ENCODE peak calls at places on chromosomes 16 and 17, in six cellular contexts. W is cardiac muscle cell, X is breast epithelium, F is astrocyte of the spinal cord, Q is coronary artery, V is neural progenitor cell. H is an unnamed sample.

GRCh38 chr17:16250635-16251034 is 33.6 kb downstream of the PIGL start:
- DNase-seq in W (peak), X (no peak), F (peak), Q (no peak), V (no peak), H (peak)

GRCh38 chr17:34579017-34579946 is at the start of gene TMEM132E:
- DNase-seq in W (peak), X (peak), F (no peak), Q (no peak), V (peak), H (peak)

GRCh38 chr17:40121191-40121885 is 433 bp upstream of the MSL1 start:
- DNase-seq in W (peak), X (no peak), F (peak), Q (peak), V (peak), H (peak)

GRCh38 chr17:63826468-63827001 is 696 bp upstream of the PSMC5 start:
- DNase-seq in W (no peak), X (no peak), F (peak), Q (no peak), V (peak), H (peak)

GRCh38 chr16:181668-182021 is 1.4 kb downstream of the HBQ1 start:
- DNase-seq in W (peak), X (no peak), F (peak), Q (no peak), V (no peak), H (no peak)

GRCh38 chr17:54435966-54436365 is 464.7 kb upstream of the TOM1L1 start:
- DNase-seq in W (no peak), X (no peak), F (no peak), Q (no peak), V (no peak), H (no peak)

GRCh38 chr17:82320956-82321927 is 3.8 kb upstream of the CD7 start:
- DNase-seq in W (peak), X (no peak), F (no peak), Q (no peak), V (peak), H (peak)

GRCh38 chr16:47392114-47392513 is 68.7 kb downstream of the ITFG1 start:
- DNase-seq in W (peak), X (no peak), F (peak), Q (no peak), V (no peak), H (peak)

GRCh38 chr16:83734136-83734535 is 73.6 kb upstream of the HSBP1 start:
- DNase-seq in W (no peak), X (no peak), F (no peak), Q (no peak), V (no peak), H (no peak)

GRCh38 chr17:13735444-13735843 is 133.7 kb upstream of the HS3ST3A1 start:
- DNase-seq in W (peak), X (no peak), F (no peak), Q (no peak), V (peak), H (no peak)

GRCh38 chr16:74700206-74701040 is at the start of gene MLKL:
- DNase-seq in W (peak), X (no peak), F (no peak), Q (no peak), V (peak), H (peak)

GRCh38 chr17:41521574-41522261 is 3.0 kb upstream of the KRT15 start:
- DNase-seq in W (peak), X (peak), F (peak), Q (no peak), V (no peak), H (no peak)

GRCh38 chr16:4847774-4848587 is 700 bp downstream of the UBN1 start:
- DNase-seq in W (peak), X (peak), F (peak), Q (peak), V (peak), H (peak)

GRCh38 chr16:73183678-73184092 is 135.8 kb upstream of the ZFHX3 start:
- DNase-seq in W (peak), X (no peak), F (no peak), Q (no peak), V (no peak), H (no peak)

GRCh38 chr17:62605588-62605987 is 21.9 kb upstream of the MRC2 start:
- DNase-seq in W (no peak), X (no peak), F (no peak), Q (no peak), V (no peak), H (no peak)

GRCh38 chr17:62597920-62598319 is 29.6 kb upstream of the MRC2 start:
- DNase-seq in W (peak), X (no peak), F (no peak), Q (no peak), V (no peak), H (no peak)

GRCh38 chr17:62600805-62601204 is 26.7 kb upstream of the MRC2 start:
- DNase-seq in W (peak), X (no peak), F (no peak), Q (no peak), V (no peak), H (no peak)

GRCh38 chr17:62599964-62600657 is 27.4 kb upstream of the MRC2 start:
- DNase-seq in W (no peak), X (no peak), F (no peak), Q (no peak), V (no peak), H (no peak)

DNA sequence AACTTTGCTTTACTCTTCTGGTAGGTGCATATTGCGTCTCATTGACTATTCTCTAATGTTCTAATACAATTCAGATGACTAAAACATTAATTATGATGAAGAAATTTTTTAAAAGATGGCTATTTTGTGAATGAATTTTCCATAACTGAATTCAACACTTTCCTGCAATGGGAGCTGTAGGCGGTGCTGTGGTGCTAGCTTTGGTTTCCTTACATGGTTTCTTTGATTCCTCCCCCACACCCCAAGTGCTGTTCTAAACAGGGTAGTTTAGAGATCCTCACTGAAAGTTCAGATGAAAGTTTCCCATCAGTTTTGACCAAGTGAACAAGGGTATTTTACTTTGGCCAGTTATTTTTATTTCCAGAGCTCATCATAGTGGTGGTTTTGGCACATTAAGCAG is 26.0 kb upstream of the MRC2 start:
- DNase-seq in W (peak), X (no peak), F (no peak), Q (no peak), V (no peak), H (peak)
- TF ChIP-seq CTCF in W (peak), X (no peak), F (no peak), Q (no peak), V (no peak), H (no peak)

GRCh38 chr16:58200398-58200797 is 2.5 kb upstream of the CSNK2A2 start:
- DNase-seq in W (no peak), X (no peak), F (no peak), Q (no peak), V (no peak), H (no peak)

GRCh38 chr16:58198739-58199411 is 969 bp upstream of the CSNK2A2 start:
- DNase-seq in W (no peak), X (no peak), F (no peak), Q (no peak), V (no peak), H (no peak)

GRCh38 chr16:58196898-58197313 is 1.0 kb downstream of the CSNK2A2 start:
- DNase-seq in W (peak), X (no peak), F (peak), Q (no peak), V (peak), H (peak)

GRCh38 chr16:58197314-58198012 is 443 bp downstream of the CSNK2A2 start:
- DNase-seq in W (no peak), X (no peak), F (no peak), Q (no peak), V (peak), H (peak)

GRCh38 chr16:58198022-58198683 is at the start of gene CSNK2A2:
- DNase-seq in W (peak), X (peak), F (peak), Q (peak), V (peak), H (peak)
- TF ChIP-seq CTCF in W (peak), X (peak), F (peak), Q (no peak), V (no peak), H (peak)

DNA sequence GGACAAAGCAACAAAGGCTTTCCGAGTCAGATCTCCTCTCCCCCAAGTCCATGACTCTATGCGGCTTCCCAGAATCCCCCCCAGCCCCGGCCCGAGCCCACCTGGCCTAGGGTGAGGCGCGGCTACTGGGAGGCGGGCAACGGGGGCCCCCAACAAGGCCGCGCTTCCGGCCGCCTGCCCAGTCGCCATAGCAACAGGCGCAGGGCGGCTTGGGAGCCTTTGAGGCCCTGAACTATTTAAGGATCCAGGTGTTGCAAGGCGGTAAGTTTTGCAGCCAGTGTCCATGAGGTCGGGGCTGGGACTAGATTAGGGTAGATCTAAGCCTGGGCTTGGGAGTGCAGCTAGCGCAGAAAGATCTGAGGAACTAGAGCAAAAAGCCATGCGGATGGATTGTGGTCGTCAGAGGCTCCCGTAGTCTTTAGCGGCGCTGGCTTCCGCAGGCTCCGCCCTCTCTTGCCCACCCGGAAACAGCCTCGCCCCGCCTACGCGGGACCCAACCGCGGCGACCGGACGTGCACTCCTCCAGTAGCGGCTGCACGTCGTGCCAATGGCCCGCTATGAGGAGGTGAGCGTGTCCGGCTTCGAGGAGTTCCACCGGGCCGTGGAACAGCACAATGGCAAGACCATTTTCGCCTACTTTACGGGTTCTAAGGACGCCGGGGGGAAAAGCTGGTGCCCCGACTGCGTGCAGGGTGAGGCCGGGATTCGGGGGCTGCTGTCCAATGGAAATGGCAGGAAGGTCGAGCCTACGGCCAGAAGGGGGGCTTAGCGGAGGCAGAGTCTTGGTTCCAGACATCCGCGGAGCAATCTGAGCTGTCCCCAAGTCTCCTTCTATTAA is at the start of the genes KIAA0753 and TXNDC17:
- DNase-seq in W (peak), X (peak), F (peak), Q (peak), V (peak), H (peak)
- TF ChIP-seq CTCF in W (no peak), X (no peak), F (no peak), Q (no peak), V (no peak), H (no peak)

GRCh38 chr17:78174870-78175642 is 6.7 kb downstream of the SYNGR2 start:
- DNase-seq in W (no peak), X (peak), F (no peak), Q (no peak), V (peak), H (no peak)

GRCh38 chr17:78175643-78175981 is 7.2 kb downstream of the SYNGR2 start:
- DNase-seq in W (no peak), X (no peak), F (no peak), Q (no peak), V (no peak), H (no peak)

GRCh38 chr17:78173025-78173715 is 4.8 kb downstream of the SYNGR2 start:
- DNase-seq in W (no peak), X (no peak), F (no peak), Q (no peak), V (no peak), H (no peak)

GRCh38 chr17:78172284-78173024 is 4.1 kb downstream of the SYNGR2 start:
- DNase-seq in W (peak), X (no peak), F (peak), Q (no peak), V (no peak), H (no peak)

DNA sequence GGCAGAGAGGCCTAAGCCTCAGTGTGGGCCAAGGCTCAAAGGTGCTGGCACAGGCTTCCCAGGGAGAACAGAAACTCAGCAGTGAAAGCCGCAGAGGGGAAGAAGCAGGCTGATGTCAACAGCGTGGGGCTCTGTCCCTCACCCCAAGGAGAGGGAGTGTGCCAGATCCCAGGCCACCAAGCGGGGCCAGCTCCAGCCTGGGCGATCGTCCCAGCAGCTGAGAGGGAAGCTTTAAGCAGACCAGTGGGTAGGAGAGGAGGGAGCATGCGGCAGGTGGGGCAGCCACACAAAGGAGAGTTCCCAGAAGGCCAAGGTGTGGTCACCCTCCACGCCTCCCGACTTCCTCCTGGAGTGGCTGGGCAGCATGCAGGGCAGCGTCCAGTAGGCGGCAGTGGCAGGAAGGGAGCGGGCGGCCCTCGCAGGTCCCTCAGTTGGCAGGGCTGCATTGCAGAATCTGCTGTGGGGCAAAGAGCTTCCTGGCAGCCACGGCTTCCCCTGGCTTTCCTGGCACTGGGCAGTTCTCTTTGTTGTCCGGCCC is 6.0 kb downstream of the SYNGR2 start:
- DNase-seq in W (no peak), X (peak), F (peak), Q (peak), V (no peak), H (no peak)
- TF ChIP-seq CTCF in W (no peak), X (peak), F (peak), Q (peak), V (no peak), H (no peak)

DNA sequence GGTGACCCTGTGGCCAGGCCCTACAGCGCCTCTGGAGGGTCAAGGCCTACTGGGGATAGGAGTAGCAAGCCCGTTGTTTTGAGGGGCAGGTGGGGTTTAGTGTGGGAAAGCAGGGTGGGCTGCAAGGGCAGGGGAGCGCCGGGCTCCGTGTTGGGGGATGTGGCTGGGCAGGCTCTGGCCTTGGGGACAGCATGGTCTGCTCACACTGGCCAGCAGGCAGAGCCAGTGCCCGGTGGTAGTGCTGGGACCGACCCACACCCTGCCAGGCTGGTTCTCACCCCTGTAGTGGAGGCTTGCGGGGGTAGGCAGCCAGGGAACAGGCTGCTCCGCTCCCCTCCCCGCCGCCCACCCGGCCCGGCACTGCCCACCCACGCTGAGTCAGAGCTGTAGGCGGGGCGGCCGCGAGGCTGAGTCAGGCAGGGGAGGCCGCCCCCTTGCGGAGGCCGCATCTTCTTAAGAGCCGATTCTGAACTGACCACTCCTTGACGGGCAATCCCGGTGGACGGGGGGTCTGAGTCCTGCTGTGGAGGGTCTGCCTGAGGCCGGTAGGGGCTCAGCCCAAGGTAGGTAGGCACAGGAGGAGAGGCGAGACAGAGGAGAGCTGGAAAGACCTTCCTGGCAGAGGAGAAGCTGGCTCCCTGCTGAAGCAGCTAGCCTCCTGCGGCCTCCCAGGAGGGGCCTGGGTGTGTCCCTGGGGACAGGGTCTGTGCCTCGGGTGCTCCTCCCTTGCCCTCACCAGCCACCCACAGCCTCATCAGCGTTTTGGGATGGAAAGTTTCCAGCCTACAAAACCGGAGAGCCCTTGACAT is 62.4 kb downstream of the BAIAP2 start:
- DNase-seq in W (peak), X (peak), F (peak), Q (peak), V (peak), H (peak)
- TF ChIP-seq CTCF in W (peak), X (peak), F (peak), Q (peak), V (peak), H (peak)